ENCODE peak calls at places on chromosomes 16 and 17, in four cellular contexts. O is Calu3, A is GM06990, R is astrocyte of the cerebellum. H is an unnamed sample.

GRCh38 chr17:71578446-71578845 is 542.4 kb upstream of the SOX9 start:
- DNase-seq in O (no peak), R (no peak), A (no peak), H (no peak)

GRCh38 chr17:39069114-39069756 is 82.2 kb downstream of the PLXDC1 start:
- DNase-seq in R (no peak), O (peak), A (no peak), H (peak)

GRCh38 chr17:17999364-18000007 is 26.8 kb downstream of the DRC3 start:
- DNase-seq in A (no peak), R (no peak), O (no peak), H (no peak)

GRCh38 chr17:20234266-20234665 is 225.1 kb downstream of the SPECC1 start:
- DNase-seq in A (no peak), R (no peak), O (no peak), H (no peak)

GRCh38 chr17:15403276-15403939 is 62.0 kb upstream of the TEKT3 start:
- DNase-seq in R (no peak), O (no peak), A (no peak), H (no peak)

GRCh38 chr16:48426244-48427135 is 41.3 kb upstream of the SIAH1 start:
- DNase-seq in O (no peak), A (no peak), R (peak), H (no peak)

GRCh38 chr17:28379814-28380571 is 8.5 kb downstream of the SARM1 start:
- DNase-seq in O (no peak), R (no peak), A (no peak), H (no peak)

GRCh38 chr16:66842765-66843164 is 1.4 kb upstream of the CA7 start:
- DNase-seq in O (no peak), R (no peak), A (no peak), H (peak)

GRCh38 chr16:82639666-82640336 is 13.0 kb downstream of the CDH13 start:
- DNase-seq in O (peak), R (no peak), A (peak), H (peak)

GRCh38 chr17:731943-732787 is at the start of gene TLCD3A:
- DNase-seq in O (peak), R (no peak), A (peak), H (peak)

GRCh38 chr16:56774009-56774408 is 44.1 kb downstream of the NUP93 start:
- DNase-seq in A (no peak), R (no peak), O (no peak), H (no peak)

GRCh38 chr17:52709724-52710123 is 551.2 kb upstream of the CA10 start:
- DNase-seq in R (no peak), A (no peak), O (no peak), H (no peak)

GRCh38 chr17:83202002-83203000 is 122.9 kb downstream of the METRNL start:
- DNase-seq in A (no peak), O (no peak), R (no peak), H (no peak)

GRCh38 chr16:68737730-68738590 is 868 bp downstream of the CDH1 start:
- DNase-seq in O (peak), A (no peak), R (no peak), H (peak)

GRCh38 chr17:46869296-46869695 is 17.9 kb downstream of the WNT9B start:
- DNase-seq in O (no peak), A (no peak), R (no peak), H (no peak)

GRCh38 chr16:85461814-85462404 is 151.2 kb upstream of the GSE1 start:
- DNase-seq in O (no peak), R (no peak), A (no peak), H (no peak)

GRCh38 chr17:28384281-28385036 is 13.0 kb downstream of the SARM1 start:
- DNase-seq in R (no peak), O (peak), A (peak), H (peak)

GRCh38 chr17:81726004-81726403 is 13.9 kb downstream of the SLC25A10 start:
- DNase-seq in A (no peak), O (no peak), R (no peak), H (no peak)

GRCh38 chr17:51371732-51372151 is 111.4 kb downstream of the UTP18 start:
- DNase-seq in R (peak), O (peak), A (peak), H (peak)

GRCh38 chr16:84271866-84272265 is 22.8 kb upstream of the WFDC1 start:
- DNase-seq in R (no peak), A (no peak), O (no peak), H (no peak)

GRCh38 chr17:62720126-62720850 is 87.8 kb downstream of the MARCHF10 start:
- DNase-seq in A (no peak), R (no peak), O (peak), H (no peak)

GRCh38 chr16:59385953-59386352 is 651.8 kb upstream of the GOT2 start:
- DNase-seq in O (no peak), R (peak), A (no peak), H (no peak)

GRCh38 chr17:78739331-78739853 is 42.7 kb downstream of the CYTH1 start:
- DNase-seq in O (no peak), R (peak), A (peak), H (no peak)

GRCh38 chr17:55567240-55568216 is 56.3 kb upstream of the SMIM36 start:
- DNase-seq in O (no peak), R (peak), A (no peak), H (no peak)

GRCh38 chr17:73170921-73171320 is 6.1 kb downstream of the SSTR2 start:
- DNase-seq in O (no peak), A (no peak), R (no peak), H (no peak)

GRCh38 chr17:43695968-43696865 is 34.5 kb upstream of the MEOX1 start:
- DNase-seq in R (no peak), O (no peak), A (no peak), H (no peak)

GRCh38 chr17:71033336-71033735 is 864.0 kb downstream of the KCNJ2 start:
- DNase-seq in O (no peak), A (no peak), R (no peak), H (no peak)

GRCh38 chr16:11034005-11034404 is 89.6 kb downstream of the CLEC16A start:
- DNase-seq in A (no peak), O (no peak), R (peak), H (no peak)

GRCh38 chr17:39960406-39961053 is 2.3 kb upstream of the GSDMA start:
- DNase-seq in A (no peak), R (no peak), O (peak), H (no peak)

GRCh38 chr16:17470871-17471744 is at the start of gene XYLT1:
- DNase-seq in R (peak), O (peak), A (no peak), H (no peak)

GRCh38 chr17:67221062-67221998 is 23.7 kb downstream of the HELZ start:
- DNase-seq in A (no peak), O (peak), R (peak), H (peak)

GRCh38 chr17:40319651-40320550 is 10.9 kb downstream of the RARA start:
- DNase-seq in A (no peak), R (no peak), O (peak), H (peak)

GRCh38 chr16:88894681-88895300 is 28.3 kb upstream of the PABPN1L start:
- DNase-seq in R (no peak), A (no peak), O (no peak), H (no peak)

GRCh38 chr16:49589721-49590120 is 216.1 kb downstream of the C16orf78 start:
- DNase-seq in R (no peak), O (no peak), A (no peak), H (no peak)

GRCh38 chr17:66834919-66835454 is at the start of gene CACNG5:
- DNase-seq in A (no peak), R (no peak), O (no peak), H (no peak)

GRCh38 chr16:54236761-54237160 is 49.8 kb downstream of the IRX3 start:
- DNase-seq in O (no peak), A (no peak), R (no peak), H (no peak)

GRCh38 chr17:82502207-82502606 is 17.3 kb upstream of the FOXK2 start:
- DNase-seq in A (no peak), O (no peak), R (no peak), H (no peak)

GRCh38 chr17:15952916-15953865 is 8.3 kb downstream of the ADORA2B start:
- DNase-seq in O (no peak), R (no peak), A (no peak), H (no peak)

DNA sequence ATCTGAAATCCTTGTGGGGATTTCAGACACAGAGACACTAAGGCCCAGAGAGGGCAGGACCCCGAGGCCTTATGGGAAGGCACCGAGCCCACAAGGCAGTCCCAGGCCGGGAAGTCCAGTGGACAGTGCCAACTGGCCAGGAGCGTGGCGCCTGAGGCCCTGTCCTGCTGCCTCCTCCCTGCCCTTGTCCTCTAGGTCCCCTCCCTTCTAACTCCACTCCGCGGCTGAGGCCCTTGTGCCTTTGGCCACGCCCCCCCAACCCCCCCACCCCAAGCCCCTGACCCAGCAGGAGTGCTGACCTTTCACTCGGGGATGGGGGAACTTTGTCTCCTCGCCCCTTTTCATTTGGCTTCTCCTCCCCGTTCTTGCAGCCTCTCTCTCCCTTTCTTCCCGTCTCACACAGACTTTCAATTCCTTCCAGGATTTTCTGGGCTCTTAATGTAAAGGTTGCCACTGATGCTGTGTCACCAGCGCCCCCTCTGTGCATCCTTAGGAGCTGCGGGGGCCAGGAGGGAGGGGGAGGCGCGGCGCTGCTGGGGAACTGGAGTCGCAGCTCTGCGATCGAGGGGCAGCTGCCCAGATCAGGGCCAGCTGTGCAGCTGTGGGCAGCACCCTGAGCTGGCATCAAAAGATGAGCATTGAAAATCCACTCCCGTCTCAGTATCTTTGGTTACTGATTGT is 29.1 kb downstream of the CRHR1 start:
- DNase-seq in R (no peak), O (no peak), A (no peak), H (no peak)
- TF ChIP-seq CTCF in R (peak), O (peak), A (no peak), H (no peak)

GRCh38 chr17:2937331-2938003 is 125.9 kb downstream of the OR1D5 start:
- DNase-seq in A (no peak), R (no peak), O (no peak), H (no peak)
- TF ChIP-seq CTCF in A (no peak), R (no peak), O (no peak), H (no peak)

GRCh38 chr16:3000540-3000939 is 12.2 kb upstream of the CLDN9 start:
- DNase-seq in A (no peak), O (no peak), R (no peak), H (no peak)

GRCh38 chr16:2992383-2993081 is 12.3 kb upstream of the PKMYT1 start:
- DNase-seq in A (no peak), R (no peak), O (no peak), H (no peak)

GRCh38 chr16:2999929-3000328 is 12.8 kb upstream of the CLDN9 start:
- DNase-seq in O (no peak), A (no peak), R (no peak), H (no peak)

GRCh38 chr16:2991566-2992261 is 11.5 kb upstream of the PKMYT1 start:
- DNase-seq in A (no peak), R (no peak), O (no peak), H (no peak)

GRCh38 chr16:2996298-2996697 is 16.1 kb upstream of the PKMYT1 start:
- DNase-seq in R (no peak), O (no peak), A (no peak), H (no peak)
- TF ChIP-seq CTCF in R (no peak), O (no peak), A (no peak), H (no peak)

GRCh38 chr17:37220609-37220953 is 155.2 kb upstream of the C17orf78 start:
- DNase-seq in O (no peak), R (peak), A (no peak), H (peak)

GRCh38 chr17:37219876-37220608 is 155.7 kb upstream of the C17orf78 start:
- DNase-seq in O (no peak), R (no peak), A (no peak), H (no peak)

GRCh38 chr17:37225458-37225857 is 150.3 kb upstream of the C17orf78 start:
- DNase-seq in A (no peak), O (no peak), R (no peak), H (no peak)

GRCh38 chr17:37218849-37219248 is 156.9 kb upstream of the C17orf78 start:
- DNase-seq in A (no peak), R (no peak), O (no peak), H (no peak)

DNA sequence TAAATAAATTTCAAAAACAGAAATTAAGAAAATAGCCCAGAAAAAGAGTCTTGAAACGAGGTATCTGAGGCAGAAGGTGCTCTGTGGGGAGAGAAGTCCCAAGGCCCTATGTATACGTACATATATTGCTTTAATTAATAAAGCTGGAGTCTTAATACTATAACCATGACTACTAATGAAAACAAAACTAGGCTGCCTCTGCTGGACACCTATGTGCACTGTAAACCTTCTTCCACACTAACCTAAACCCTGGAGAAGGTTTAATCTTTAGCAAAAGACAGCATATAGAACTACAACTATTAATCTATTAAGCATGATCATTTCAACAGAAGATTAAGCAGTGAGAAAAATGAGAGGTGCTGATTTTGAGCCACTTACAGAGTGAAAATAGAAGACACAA is 153.9 kb upstream of the C17orf78 start:
- DNase-seq in O (no peak), R (no peak), A (no peak), H (no peak)
- TF ChIP-seq CTCF in O (no peak), R (no peak), A (no peak), H (no peak)

GRCh38 chr17:36869856-36870617 is 67.2 kb upstream of the LHX1 start:
- DNase-seq in A (no peak), O (peak), R (no peak), H (no peak)

GRCh38 chr17:36869441-36869840 is 67.8 kb upstream of the LHX1 start:
- DNase-seq in R (no peak), A (no peak), O (no peak), H (no peak)

GRCh38 chr17:36867716-36868115 is 69.6 kb upstream of the LHX1 start:
- DNase-seq in A (no peak), R (no peak), O (no peak), H (no peak)

GRCh38 chr17:36864827-36865320 is 72.4 kb upstream of the LHX1 start:
- DNase-seq in R (no peak), O (no peak), A (no peak), H (no peak)

GRCh38 chr17:36870618-36871002 is 66.7 kb upstream of the LHX1 start:
- DNase-seq in A (no peak), O (no peak), R (no peak), H (no peak)
- TF ChIP-seq CTCF in A (no peak), O (no peak), R (no peak), H (no peak)